ENCODE peak calls at places on chromosome 20, in eight cellular contexts. One of them, this sample, is unnamed.

GRCh38 chr20:63750807-63751470 is 11.4 kb downstream of the SLC2A4RG start:
- DNase-seq in HAP-1: no peak
- DNase-seq in memory B cell: no peak
- DNase-seq in NCI-H1930: no peak
- DNase-seq in T-helper 17 cell: no peak
- DNase-seq in endothelial cell: no peak
- DNase-seq in lower lobe of right lung: no peak
- DNase-seq in EH: no peak
- DNase-seq in this sample: peak

GRCh38 chr20:39661833-39662232 is 699.7 kb downstream of the DHX35 start:
- DNase-seq in HAP-1: no peak
- DNase-seq in memory B cell: no peak
- DNase-seq in NCI-H1930: no peak
- DNase-seq in T-helper 17 cell: no peak
- DNase-seq in endothelial cell: no peak
- DNase-seq in lower lobe of right lung: no peak
- DNase-seq in EH: peak
- DNase-seq in this sample: no peak

GRCh38 chr20:14919473-14920157 is 582.2 kb upstream of the FLRT3 start:
- DNase-seq in HAP-1: no peak
- DNase-seq in memory B cell: no peak
- DNase-seq in NCI-H1930: no peak
- DNase-seq in T-helper 17 cell: no peak
- DNase-seq in endothelial cell: no peak
- DNase-seq in lower lobe of right lung: peak
- DNase-seq in EH: peak
- DNase-seq in this sample: no peak

GRCh38 chr20:57748601-57749130 is 38.9 kb upstream of the PMEPA1 start:
- DNase-seq in HAP-1: no peak
- DNase-seq in memory B cell: peak
- DNase-seq in NCI-H1930: no peak
- DNase-seq in T-helper 17 cell: peak
- DNase-seq in endothelial cell: no peak
- DNase-seq in lower lobe of right lung: peak
- DNase-seq in EH: peak
- DNase-seq in this sample: peak

GRCh38 chr20:8755340-8756118 is 313.4 kb upstream of the PLCB4 start:
- DNase-seq in HAP-1: peak
- DNase-seq in memory B cell: no peak
- DNase-seq in NCI-H1930: peak
- DNase-seq in T-helper 17 cell: no peak
- DNase-seq in endothelial cell: no peak
- DNase-seq in lower lobe of right lung: no peak
- DNase-seq in EH: no peak
- DNase-seq in this sample: no peak

GRCh38 chr20:31819083-31819784 is at the start of gene MYLK2:
- DNase-seq in HAP-1: no peak
- DNase-seq in memory B cell: no peak
- DNase-seq in NCI-H1930: no peak
- DNase-seq in T-helper 17 cell: no peak
- DNase-seq in endothelial cell: no peak
- DNase-seq in lower lobe of right lung: no peak
- DNase-seq in EH: no peak
- DNase-seq in this sample: no peak

GRCh38 chr20:57991211-57991841 is 237.1 kb downstream of the ANKRD60 start:
- DNase-seq in HAP-1: no peak
- DNase-seq in memory B cell: no peak
- DNase-seq in NCI-H1930: no peak
- DNase-seq in T-helper 17 cell: no peak
- DNase-seq in endothelial cell: no peak
- DNase-seq in lower lobe of right lung: no peak
- DNase-seq in EH: peak
- DNase-seq in this sample: peak

GRCh38 chr20:50141811-50142561 is 11.5 kb downstream of the PEDS1 start:
- DNase-seq in HAP-1: no peak
- DNase-seq in memory B cell: no peak
- DNase-seq in NCI-H1930: no peak
- DNase-seq in T-helper 17 cell: no peak
- DNase-seq in endothelial cell: no peak
- DNase-seq in lower lobe of right lung: no peak
- DNase-seq in EH: no peak
- DNase-seq in this sample: no peak

GRCh38 chr20:1938464-1939269 is 43.5 kb downstream of the SIRPA start:
- DNase-seq in HAP-1: no peak
- DNase-seq in memory B cell: no peak
- DNase-seq in NCI-H1930: no peak
- DNase-seq in T-helper 17 cell: no peak
- DNase-seq in endothelial cell: no peak
- DNase-seq in lower lobe of right lung: no peak
- DNase-seq in EH: no peak
- DNase-seq in this sample: no peak

GRCh38 chr20:62638055-62638570 is 4.2 kb upstream of the SLCO4A1 start:
- DNase-seq in HAP-1: no peak
- DNase-seq in memory B cell: no peak
- DNase-seq in NCI-H1930: no peak
- DNase-seq in T-helper 17 cell: no peak
- DNase-seq in endothelial cell: no peak
- DNase-seq in lower lobe of right lung: no peak
- DNase-seq in EH: no peak
- DNase-seq in this sample: no peak

GRCh38 chr20:48733296-48733790 is 94.5 kb downstream of the PREX1 start:
- DNase-seq in HAP-1: no peak
- DNase-seq in memory B cell: no peak
- DNase-seq in NCI-H1930: no peak
- DNase-seq in T-helper 17 cell: no peak
- DNase-seq in endothelial cell: no peak
- DNase-seq in lower lobe of right lung: no peak
- DNase-seq in EH: peak
- DNase-seq in this sample: no peak

GRCh38 chr20:16082051-16082550 is 491.1 kb downstream of the KIF16B start:
- DNase-seq in HAP-1: no peak
- DNase-seq in memory B cell: no peak
- DNase-seq in NCI-H1930: no peak
- DNase-seq in T-helper 17 cell: no peak
- DNase-seq in endothelial cell: no peak
- DNase-seq in lower lobe of right lung: no peak
- DNase-seq in EH: no peak
- DNase-seq in this sample: no peak

GRCh38 chr20:53739799-53740785 is 146.5 kb upstream of the ZNF217 start:
- DNase-seq in HAP-1: peak
- DNase-seq in memory B cell: peak
- DNase-seq in NCI-H1930: peak
- DNase-seq in T-helper 17 cell: no peak
- DNase-seq in endothelial cell: no peak
- DNase-seq in lower lobe of right lung: no peak
- DNase-seq in EH: peak
- DNase-seq in this sample: no peak

GRCh38 chr20:44457016-44457415 is 18.7 kb upstream of the TTPAL start:
- DNase-seq in HAP-1: no peak
- DNase-seq in memory B cell: no peak
- DNase-seq in NCI-H1930: no peak
- DNase-seq in T-helper 17 cell: no peak
- DNase-seq in endothelial cell: no peak
- DNase-seq in lower lobe of right lung: no peak
- DNase-seq in EH: no peak
- DNase-seq in this sample: no peak

GRCh38 chr20:46040902-46041535 is 12.0 kb downstream of the SLC12A5 start:
- DNase-seq in HAP-1: peak
- DNase-seq in memory B cell: peak
- DNase-seq in NCI-H1930: no peak
- DNase-seq in T-helper 17 cell: peak
- DNase-seq in endothelial cell: peak
- DNase-seq in lower lobe of right lung: no peak
- DNase-seq in EH: peak
- DNase-seq in this sample: no peak

GRCh38 chr20:59483481-59483880 is 120.9 kb upstream of the PHACTR3 start:
- DNase-seq in HAP-1: no peak
- DNase-seq in memory B cell: no peak
- DNase-seq in NCI-H1930: no peak
- DNase-seq in T-helper 17 cell: no peak
- DNase-seq in endothelial cell: no peak
- DNase-seq in lower lobe of right lung: no peak
- DNase-seq in EH: no peak
- DNase-seq in this sample: no peak

GRCh38 chr20:1809121-1809520 is 86.1 kb upstream of the SIRPA start:
- DNase-seq in HAP-1: no peak
- DNase-seq in memory B cell: no peak
- DNase-seq in NCI-H1930: no peak
- DNase-seq in T-helper 17 cell: no peak
- DNase-seq in endothelial cell: no peak
- DNase-seq in lower lobe of right lung: no peak
- DNase-seq in EH: peak
- DNase-seq in this sample: no peak

GRCh38 chr20:58888521-58889333 is 36.2 kb downstream of the GNAS start:
- DNase-seq in HAP-1: no peak
- DNase-seq in memory B cell: peak
- DNase-seq in NCI-H1930: peak
- DNase-seq in T-helper 17 cell: peak
- DNase-seq in endothelial cell: peak
- DNase-seq in lower lobe of right lung: peak
- DNase-seq in EH: peak
- DNase-seq in this sample: peak

GRCh38 chr20:33674294-33675126 is at the start of gene NECAB3:
- DNase-seq in HAP-1: peak
- DNase-seq in memory B cell: peak
- DNase-seq in NCI-H1930: peak
- DNase-seq in T-helper 17 cell: peak
- DNase-seq in endothelial cell: peak
- DNase-seq in lower lobe of right lung: peak
- DNase-seq in EH: peak
- DNase-seq in this sample: peak

GRCh38 chr20:4470375-4470774 is 251.3 kb upstream of the PRND start:
- DNase-seq in HAP-1: no peak
- DNase-seq in memory B cell: no peak
- DNase-seq in NCI-H1930: no peak
- DNase-seq in T-helper 17 cell: no peak
- DNase-seq in endothelial cell: no peak
- DNase-seq in lower lobe of right lung: no peak
- DNase-seq in EH: peak
- DNase-seq in this sample: no peak

GRCh38 chr20:15081301-15081700 is 743.9 kb upstream of the FLRT3 start:
- DNase-seq in HAP-1: no peak
- DNase-seq in memory B cell: no peak
- DNase-seq in NCI-H1930: no peak
- DNase-seq in T-helper 17 cell: no peak
- DNase-seq in endothelial cell: no peak
- DNase-seq in lower lobe of right lung: no peak
- DNase-seq in EH: no peak
- DNase-seq in this sample: no peak

GRCh38 chr20:49424536-49424935 is 57.9 kb downstream of the KCNB1 start:
- DNase-seq in HAP-1: no peak
- DNase-seq in memory B cell: no peak
- DNase-seq in NCI-H1930: no peak
- DNase-seq in T-helper 17 cell: no peak
- DNase-seq in endothelial cell: no peak
- DNase-seq in lower lobe of right lung: no peak
- DNase-seq in EH: peak
- DNase-seq in this sample: peak

GRCh38 chr20:61560361-61560853 is 308.3 kb downstream of the CDH4 start:
- DNase-seq in HAP-1: no peak
- DNase-seq in memory B cell: no peak
- DNase-seq in NCI-H1930: no peak
- DNase-seq in T-helper 17 cell: no peak
- DNase-seq in endothelial cell: no peak
- DNase-seq in lower lobe of right lung: peak
- DNase-seq in EH: peak
- DNase-seq in this sample: no peak

GRCh38 chr20:19973920-19974620 is 43.1 kb upstream of the NAA20 start:
- DNase-seq in HAP-1: no peak
- DNase-seq in memory B cell: no peak
- DNase-seq in NCI-H1930: no peak
- DNase-seq in T-helper 17 cell: no peak
- DNase-seq in endothelial cell: no peak
- DNase-seq in lower lobe of right lung: peak
- DNase-seq in EH: peak
- DNase-seq in this sample: peak

GRCh38 chr20:56816349-56816748 is 187.2 kb downstream of the TFAP2C start:
- DNase-seq in HAP-1: no peak
- DNase-seq in memory B cell: no peak
- DNase-seq in NCI-H1930: no peak
- DNase-seq in T-helper 17 cell: no peak
- DNase-seq in endothelial cell: no peak
- DNase-seq in lower lobe of right lung: no peak
- DNase-seq in EH: no peak
- DNase-seq in this sample: no peak

GRCh38 chr20:21936720-21937380 is 231.4 kb downstream of the PAX1 start:
- DNase-seq in HAP-1: no peak
- DNase-seq in memory B cell: no peak
- DNase-seq in NCI-H1930: no peak
- DNase-seq in T-helper 17 cell: no peak
- DNase-seq in endothelial cell: no peak
- DNase-seq in lower lobe of right lung: no peak
- DNase-seq in EH: no peak
- DNase-seq in this sample: no peak

GRCh38 chr20:4875578-4876067 is 125.7 kb downstream of the SLC23A2 start:
- DNase-seq in HAP-1: no peak
- DNase-seq in memory B cell: no peak
- DNase-seq in NCI-H1930: no peak
- DNase-seq in T-helper 17 cell: no peak
- DNase-seq in endothelial cell: no peak
- DNase-seq in lower lobe of right lung: no peak
- DNase-seq in EH: no peak
- DNase-seq in this sample: no peak